ENCODE peak calls at places on chromosomes 12 and 14, in five cellular contexts. H, E, W, Q and Z are unnamed samples.

GRCh38 chr12:43072431-43072830 is 479.6 kb downstream of the ADAMTS20 start:
- DNase-seq in H (no peak), E (no peak), W (no peak), Q (no peak), Z (no peak)

GRCh38 chr14:104213301-104214034 is 75.1 kb downstream of the KIF26A start:
- DNase-seq in H (no peak), E (no peak), W (no peak), Q (no peak), Z (no peak)

GRCh38 chr12:74641694-74642093 is 104.1 kb downstream of the ATXN7L3B start:
- DNase-seq in H (no peak), E (no peak), W (no peak), Q (no peak), Z (no peak)

GRCh38 chr14:89060191-89060590 is 235.7 kb downstream of the TTC8 start:
- DNase-seq in H (no peak), E (no peak), W (no peak), Q (no peak), Z (no peak)

GRCh38 chr12:12807970-12808702 is 5.0 kb upstream of the DDX47 start:
- DNase-seq in H (no peak), E (no peak), W (no peak), Q (peak), Z (no peak)

GRCh38 chr14:52051251-52051650 is 17.6 kb downstream of the NID2 start:
- DNase-seq in H (no peak), E (no peak), W (no peak), Q (no peak), Z (no peak)

GRCh38 chr14:100440758-100441203 is 117.6 kb downstream of the SLC25A47 start:
- DNase-seq in H (no peak), E (no peak), W (no peak), Q (no peak), Z (peak)

GRCh38 chr12:7058850-7059249 is 1.7 kb upstream of the C1S start:
- DNase-seq in H (no peak), E (no peak), W (no peak), Q (no peak), Z (no peak)

GRCh38 chr12:56221233-56221756 is 427 bp downstream of the RNF41 start:
- DNase-seq in H (no peak), E (peak), W (peak), Q (no peak), Z (peak)

GRCh38 chr12:14481201-14481600 is 86.5 kb downstream of the PLBD1 start:
- DNase-seq in H (no peak), E (no peak), W (no peak), Q (no peak), Z (no peak)